ENCODE peak calls at places on chromosome 14, in four cellular contexts. Y, H, N and F are unnamed samples.
A peak's percentile ranks its signal among the peaks of the same experiment; 100 is the strongest.

GRCh38 chr14:57371013-57371412 is 19.4 kb upstream of the NAA30 start:
- DNase-seq in Y (no peak), H (no peak), N (no peak), F (no peak)

GRCh38 chr14:99757331-99758070 is 35.7 kb upstream of the EML1 start:
- DNase-seq in Y (peak; percentile 88), H (peak; percentile 89), N (no peak), F (no peak)

GRCh38 chr14:74917646-74918081 is 5.4 kb downstream of the RPS6KL1 start:
- DNase-seq in Y (no peak), H (peak; percentile 26), N (no peak), F (no peak)

GRCh38 chr14:55781046-55781445 is 201.0 kb downstream of the KTN1 start:
- DNase-seq in Y (no peak), H (no peak), N (no peak), F (no peak)

GRCh38 chr14:29822430-29822709 is 105.3 kb downstream of the PRKD1 start:
- DNase-seq in Y (no peak), H (no peak), N (no peak), F (no peak)

GRCh38 chr14:75156901-75157300 is 19.5 kb downstream of the TMED10 start:
- DNase-seq in Y (no peak), H (no peak), N (no peak), F (no peak)

GRCh38 chr14:61558271-61558670 is 137.0 kb upstream of the HIF1A start:
- DNase-seq in Y (no peak), H (peak; percentile 81), N (no peak), F (peak; percentile 99)

GRCh38 chr14:61466249-61466904 is 145.0 kb downstream of the PRKCH start:
- DNase-seq in Y (peak; percentile 34), H (peak; percentile 82), N (no peak), F (peak; percentile 46)

GRCh38 chr14:93967637-93968250 is 8.6 kb downstream of the ASB2 start:
- DNase-seq in Y (no peak), H (no peak), N (no peak), F (no peak)

GRCh38 chr14:52844262-52845060 is 53.1 kb upstream of the GNPNAT1 start:
- DNase-seq in Y (no peak), H (no peak), N (no peak), F (no peak)

GRCh38 chr14:74135386-74135785 is 50.6 kb downstream of the LIN52 start:
- DNase-seq in Y (peak; percentile 39), H (peak; percentile 48), N (no peak), F (no peak)

GRCh38 chr14:78698991-78699390 is 528.8 kb downstream of the NRXN3 start:
- DNase-seq in Y (no peak), H (no peak), N (no peak), F (no peak)

GRCh38 chr14:26841920-26842741 is 244.3 kb upstream of the NOVA1 start:
- DNase-seq in Y (peak; percentile 94), H (peak; percentile 94), N (no peak), F (peak; percentile 5)

GRCh38 chr14:22433059-22433458 is 156.0 kb downstream of the DAD1 start:
- DNase-seq in Y (no peak), H (no peak), N (no peak), F (no peak)

GRCh38 chr14:94028450-94028826 is 2.3 kb downstream of the OTUB2 start:
- DNase-seq in Y (peak; percentile 39), H (peak; percentile 4), N (no peak), F (no peak)

GRCh38 chr14:76870146-76870545 is 43.9 kb downstream of the LRRC74A start:
- DNase-seq in Y (peak; percentile 29), H (no peak), N (no peak), F (no peak)

GRCh38 chr14:87896393-87897380 is 96.3 kb downstream of the GALC start:
- DNase-seq in Y (peak; percentile 45), H (peak; percentile 60), N (no peak), F (no peak)

GRCh38 chr14:103736546-103737431 is 21.2 kb downstream of the ZFYVE21 start:
- DNase-seq in Y (no peak), H (no peak), N (no peak), F (no peak)

GRCh38 chr14:54329082-54329695 is 67.6 kb upstream of the CDKN3 start:
- DNase-seq in Y (peak; percentile 74), H (peak; percentile 74), N (no peak), F (no peak)

GRCh38 chr14:102539544-102540309 is 30.2 kb upstream of the ANKRD9 start:
- DNase-seq in Y (peak; percentile 42), H (no peak), N (no peak), F (peak; percentile 46)

GRCh38 chr14:78747809-78748208 is 577.6 kb downstream of the NRXN3 start:
- DNase-seq in Y (no peak), H (no peak), N (no peak), F (no peak)

GRCh38 chr14:23430733-23431105 is 4.7 kb downstream of the MYH7 start:
- DNase-seq in Y (peak; percentile 57), H (no peak), N (no peak), F (no peak)

GRCh38 chr14:71933026-71933587 is 878 bp downstream of the RGS6 start:
- DNase-seq in Y (no peak), H (no peak), N (no peak), F (no peak)

GRCh38 chr14:94924189-94924588 is 154.3 kb upstream of the GSC start:
- DNase-seq in Y (no peak), H (no peak), N (no peak), F (no peak)

GRCh38 chr14:86430807-86431206 is 900.9 kb downstream of the FLRT2 start:
- DNase-seq in Y (no peak), H (no peak), N (no peak), F (no peak)

GRCh38 chr14:76480426-76480825 is 104.5 kb downstream of the ESRRB start:
- DNase-seq in Y (no peak), H (no peak), N (no peak), F (no peak)

GRCh38 chr14:67112344-67112743 is 76.9 kb upstream of the GARIN2 start:
- DNase-seq in Y (no peak), H (no peak), N (no peak), F (no peak)

GRCh38 chr14:99774204-99774497 is 19.1 kb upstream of the EML1 start:
- DNase-seq in Y (no peak), H (no peak), N (no peak), F (no peak)

GRCh38 chr14:68926236-68926635 is 52.9 kb downstream of the ACTN1 start:
- DNase-seq in Y (no peak), H (no peak), N (no peak), F (no peak)

GRCh38 chr14:103057028-103057371 is 349 bp downstream of the CDC42BPB start:
- DNase-seq in Y (no peak), H (no peak), N (no peak), F (no peak)

GRCh38 chr14:86654558-86655184 is 1124.7 kb downstream of the FLRT2 start:
- DNase-seq in Y (peak; percentile 62), H (peak; percentile 6), N (no peak), F (no peak)

GRCh38 chr14:101624579-101624978 is 63.3 kb downstream of the DIO3 start:
- DNase-seq in Y (no peak), H (no peak), N (no peak), F (no peak)

GRCh38 chr14:32826404-32827082 is 112.1 kb upstream of the NPAS3 start:
- DNase-seq in Y (peak; percentile 19), H (no peak), N (no peak), F (no peak)

GRCh38 chr14:104441275-104442106 is 138.1 kb upstream of the C14orf180 start:
- DNase-seq in Y (no peak), H (no peak), N (no peak), F (no peak)

GRCh38 chr14:29042546-29042945 is 276.0 kb downstream of the FOXG1 start:
- DNase-seq in Y (no peak), H (no peak), N (no peak), F (no peak)

GRCh38 chr14:24372701-24373416 is 4.9 kb downstream of the NFATC4 start:
- DNase-seq in Y (no peak), H (no peak), N (no peak), F (peak; percentile 41)

GRCh38 chr14:89139404-89140247 is 277.4 kb downstream of the FOXN3 start:
- DNase-seq in Y (no peak), H (no peak), N (no peak), F (no peak)

GRCh38 chr14:96245710-96246534 is 10.1 kb upstream of the BDKRB1 start:
- DNase-seq in Y (peak; percentile 63), H (no peak), N (no peak), F (no peak)